ENCODE peak calls at places on chromosomes 2 and 18, in six cellular contexts. P is sigmoid colon, L is colonic mucosa, K is pancreas, X is K562, Z is esophagus squamous epithelium. N is an unnamed sample.

GRCh38 chr2:217653240-217653639 is 349.6 kb downstream of the TNS1 start:
- DNase-seq in P (peak), L (peak), K (no peak), X (no peak), Z (no peak), N (peak)

GRCh38 chr2:217958206-217958888 is 44.4 kb downstream of the TNS1 start:
- DNase-seq in P (peak), L (no peak), K (peak), X (no peak), Z (no peak), N (no peak)

GRCh38 chr18:9766076-9766481 is 58.0 kb downstream of the RAB31 start:
- DNase-seq in P (no peak), L (no peak), K (no peak), X (no peak), Z (no peak), N (no peak)

GRCh38 chr2:239588451-239589269 is 187.8 kb upstream of the HDAC4 start:
- DNase-seq in P (peak), L (no peak), K (no peak), X (no peak), Z (no peak), N (no peak)

GRCh38 chr2:238697193-238698191 is 150.4 kb upstream of the TWIST2 start:
- DNase-seq in P (no peak), L (no peak), K (no peak), X (no peak), Z (no peak), N (no peak)

GRCh38 chr2:55158111-55158814 is 73.8 kb downstream of the CLHC1 start:
- DNase-seq in P (no peak), L (no peak), K (no peak), X (no peak), Z (no peak), N (peak)

GRCh38 chr2:231662028-231662810 is 46.1 kb upstream of the PTMA start:
- DNase-seq in P (peak), L (peak), K (peak), X (peak), Z (peak), N (peak)

GRCh38 chr2:10919776-10920606 is 8.3 kb downstream of the KCNF1 start:
- DNase-seq in P (peak), L (no peak), K (no peak), X (no peak), Z (no peak), N (no peak)

GRCh38 chr2:240021488-240022104 is 3.5 kb downstream of the NDUFA10 start:
- DNase-seq in P (no peak), L (peak), K (no peak), X (peak), Z (no peak), N (peak)

GRCh38 chr18:477565-477964 is 22.9 kb downstream of the COLEC12 start:
- DNase-seq in P (no peak), L (no peak), K (no peak), X (peak), Z (no peak), N (peak)

GRCh38 chr2:50782543-50782942 is 249.4 kb downstream of the NRXN1 start:
- DNase-seq in P (no peak), L (no peak), K (no peak), X (no peak), Z (no peak), N (no peak)

GRCh38 chr18:13231151-13231550 is 12.6 kb downstream of the LDLRAD4 start:
- DNase-seq in P (no peak), L (peak), K (no peak), X (no peak), Z (no peak), N (no peak)

DNA sequence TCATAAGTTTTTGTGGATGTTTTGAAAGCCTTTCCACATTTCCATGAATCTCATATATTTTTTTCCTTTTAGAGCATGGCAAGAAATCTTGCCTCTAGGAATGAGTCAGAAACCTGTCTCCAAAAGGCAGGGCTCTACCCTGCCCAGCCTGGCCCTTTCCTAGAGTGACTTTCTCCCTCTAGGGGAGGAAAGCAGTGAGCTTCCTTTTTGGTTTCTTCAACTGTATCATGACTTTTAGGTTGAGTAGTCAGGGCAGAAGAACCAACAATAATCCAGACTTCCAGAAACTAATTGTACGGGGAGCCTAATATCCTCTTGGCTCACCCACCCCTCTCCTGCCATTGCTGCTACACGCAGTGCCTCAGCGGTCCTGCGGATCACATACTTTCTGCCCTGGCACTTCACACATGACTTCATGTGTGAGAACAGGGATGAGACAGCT is 300.3 kb downstream of the AGPS start:
- DNase-seq in P (no peak), L (no peak), K (no peak), X (no peak), Z (no peak), N (peak)
- TF ChIP-seq CTCF in P (no peak), L (no peak), K (no peak), X (peak), Z (peak), N (peak)

GRCh38 chr2:200026838-200027237 is 71.5 kb downstream of the MAIP1 start:
- DNase-seq in P (no peak), L (no peak), K (no peak), X (no peak), Z (no peak), N (no peak)

GRCh38 chr2:200025717-200026116 is 70.3 kb downstream of the MAIP1 start:
- DNase-seq in P (peak), L (no peak), K (no peak), X (no peak), Z (no peak), N (no peak)

GRCh38 chr2:200032895-200033294 is 77.5 kb downstream of the MAIP1 start:
- DNase-seq in P (no peak), L (no peak), K (no peak), X (peak), Z (no peak), N (no peak)

GRCh38 chr2:200026312-200026711 is 70.9 kb downstream of the MAIP1 start:
- DNase-seq in P (no peak), L (no peak), K (no peak), X (no peak), Z (no peak), N (no peak)

GRCh38 chr2:200028998-200029397 is 73.6 kb downstream of the MAIP1 start:
- DNase-seq in P (no peak), L (no peak), K (no peak), X (no peak), Z (no peak), N (no peak)
- TF ChIP-seq CTCF in P (no peak), L (no peak), K (no peak), X (no peak), Z (no peak), N (no peak)

GRCh38 chr18:3966985-3967856 is 487.9 kb downstream of the DLGAP1 start:
- DNase-seq in P (no peak), L (no peak), K (no peak), X (no peak), Z (no peak), N (peak)

GRCh38 chr18:3970929-3971328 is 484.2 kb downstream of the DLGAP1 start:
- DNase-seq in P (no peak), L (no peak), K (no peak), X (no peak), Z (no peak), N (no peak)

GRCh38 chr18:3973191-3973590 is 481.9 kb downstream of the DLGAP1 start:
- DNase-seq in P (no peak), L (no peak), K (no peak), X (no peak), Z (no peak), N (no peak)

DNA sequence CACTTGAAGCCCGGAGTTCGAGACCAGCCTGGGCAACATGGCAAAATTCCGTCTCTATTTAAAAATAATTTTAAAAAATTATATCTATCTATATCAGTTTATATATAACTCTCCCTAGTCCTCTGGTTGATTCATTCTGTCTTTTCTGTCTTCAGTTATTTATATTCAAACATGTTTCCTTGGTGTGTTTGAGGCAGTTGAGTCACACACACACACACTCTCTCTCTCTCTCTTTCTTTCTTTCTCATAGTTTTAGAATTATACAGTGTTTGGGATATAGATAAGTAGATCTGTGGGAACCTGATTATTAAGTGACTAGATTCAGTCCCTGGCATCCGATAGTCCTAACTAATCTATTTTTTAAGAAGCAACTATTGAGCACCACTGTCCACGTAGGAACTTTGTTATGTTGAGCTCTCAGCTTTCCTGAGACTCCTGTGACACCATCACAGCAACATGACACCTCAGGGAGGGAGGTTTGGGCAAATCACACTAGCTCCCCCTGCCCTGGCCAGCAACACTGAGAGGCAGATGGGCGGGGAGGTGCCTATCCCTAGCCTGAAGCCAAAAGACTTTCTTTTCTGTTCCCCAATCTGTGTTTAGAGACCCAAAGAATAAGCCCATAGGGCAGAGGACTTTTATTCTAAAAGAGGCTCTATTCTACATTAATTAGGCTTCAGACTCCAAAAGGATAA is 482.7 kb downstream of the DLGAP1 start:
- DNase-seq in P (no peak), L (no peak), K (no peak), X (no peak), Z (no peak), N (no peak)
- TF ChIP-seq CTCF in P (no peak), L (no peak), K (no peak), X (no peak), Z (no peak), N (no peak)

DNA sequence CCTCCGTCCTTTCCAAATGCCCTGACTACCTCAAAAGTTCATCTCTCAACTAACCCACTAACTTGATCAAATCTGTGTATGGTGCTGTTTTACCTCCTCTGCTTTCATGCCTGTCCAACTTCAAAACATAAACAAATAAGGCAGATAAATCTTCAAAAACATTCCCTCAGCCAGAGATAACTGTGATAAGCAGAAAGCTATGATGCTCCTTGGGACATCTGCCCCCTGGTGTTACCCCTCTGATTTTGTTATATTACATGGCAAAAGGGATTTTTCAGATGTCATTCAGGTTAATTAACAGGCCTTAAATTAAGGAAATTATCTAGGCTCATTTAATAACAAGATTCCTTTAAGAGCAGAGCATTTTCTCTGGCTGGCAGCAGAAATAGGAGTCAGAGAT is 810.8 kb upstream of the CHAC2 start:
- DNase-seq in P (no peak), L (no peak), K (no peak), X (no peak), Z (no peak), N (no peak)
- TF ChIP-seq CTCF in P (no peak), L (no peak), K (no peak), X (no peak), Z (no peak), N (no peak)

GRCh38 chr18:39946623-39947061 is 2008.4 kb upstream of the PIK3C3 start:
- DNase-seq in P (no peak), L (no peak), K (no peak), X (no peak), Z (no peak), N (peak)

GRCh38 chr18:39938678-39939077 is 2016.4 kb upstream of the PIK3C3 start:
- DNase-seq in P (no peak), L (no peak), K (no peak), X (no peak), Z (no peak), N (no peak)

GRCh38 chr18:39945076-39945475 is 2010.0 kb upstream of the PIK3C3 start:
- DNase-seq in P (no peak), L (no peak), K (no peak), X (no peak), Z (no peak), N (peak)

GRCh38 chr18:39939209-39939608 is 2015.8 kb upstream of the PIK3C3 start:
- DNase-seq in P (no peak), L (no peak), K (no peak), X (no peak), Z (no peak), N (no peak)

GRCh38 chr18:39942702-39943101 is 2012.3 kb upstream of the PIK3C3 start:
- DNase-seq in P (no peak), L (no peak), K (no peak), X (no peak), Z (no peak), N (no peak)
- TF ChIP-seq CTCF in P (no peak), L (no peak), K (no peak), X (no peak), Z (no peak), N (no peak)

DNA sequence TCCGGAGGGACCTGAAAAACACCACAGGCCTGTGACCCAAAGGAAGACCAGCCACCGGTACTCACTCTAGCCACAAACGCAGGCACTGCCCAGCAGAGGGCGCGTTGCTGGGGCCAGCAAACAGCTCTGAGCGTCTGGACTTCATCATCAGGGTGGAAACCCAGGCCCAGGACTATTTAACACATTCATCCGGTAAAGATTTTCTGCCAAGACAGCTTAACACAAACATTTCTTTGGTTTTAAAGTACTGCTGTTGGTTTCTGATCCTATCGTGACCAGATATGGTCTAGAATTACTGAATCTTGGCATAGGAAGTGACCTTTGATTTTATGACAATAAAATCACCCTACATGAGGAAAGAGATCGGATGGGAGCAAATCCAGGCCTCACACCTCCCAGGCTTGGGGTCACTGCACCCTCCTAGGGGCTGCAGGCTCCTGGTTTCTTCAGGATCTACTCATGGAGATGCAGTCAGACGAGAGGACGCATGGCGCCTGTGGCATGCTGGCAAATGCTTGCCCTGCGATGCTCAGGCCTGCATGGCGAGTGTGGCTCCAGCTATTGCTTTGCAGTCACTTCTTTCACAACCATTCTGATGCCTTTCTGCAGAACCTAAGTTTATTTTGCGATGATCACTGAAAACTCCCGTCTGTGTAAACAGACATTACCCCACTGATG is 130.4 kb downstream of the COL4A4 start:
- DNase-seq in P (peak), L (peak), K (peak), X (peak), Z (no peak), N (peak)
- TF ChIP-seq CTCF in P (peak), L (peak), K (peak), X (peak), Z (peak), N (peak)

DNA sequence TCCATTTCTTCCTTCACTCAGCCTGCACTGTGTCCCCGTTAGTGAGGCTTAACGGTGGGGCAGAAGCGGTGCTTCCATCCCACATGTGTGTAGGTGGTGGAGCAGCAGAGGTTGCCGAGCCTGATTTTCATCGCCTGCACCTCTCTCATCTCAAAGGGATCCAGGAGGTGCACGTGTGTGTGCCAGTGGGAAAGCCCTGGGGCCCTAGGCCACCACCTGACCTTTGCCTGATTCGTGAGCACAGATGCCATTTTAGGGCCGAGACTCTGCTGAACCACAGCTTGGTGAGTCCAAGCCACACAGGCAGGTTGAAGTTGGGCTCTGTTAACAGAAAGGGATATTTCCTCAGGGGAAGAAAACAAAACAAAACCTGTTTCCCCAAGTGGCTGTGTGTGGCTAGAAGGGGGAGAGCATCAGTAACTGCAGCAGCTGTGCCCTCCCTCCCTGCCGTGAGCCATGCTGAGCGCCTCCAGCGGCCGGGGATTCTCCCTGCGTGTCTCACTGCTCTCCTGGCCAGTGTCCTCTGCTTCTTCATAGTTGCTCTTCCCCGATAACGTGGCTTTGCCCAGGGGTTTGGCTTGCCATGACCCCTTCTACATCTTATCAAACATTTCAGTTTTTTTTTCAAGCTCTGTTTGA is 81.5 kb downstream of the MAPRE2 start:
- DNase-seq in P (no peak), L (no peak), K (no peak), X (peak), Z (no peak), N (no peak)
- TF ChIP-seq CTCF in P (no peak), L (no peak), K (no peak), X (peak), Z (no peak), N (no peak)

GRCh38 chr2:81260320-81260719 is 955.8 kb upstream of the LRRTM1 start:
- DNase-seq in P (no peak), L (no peak), K (no peak), X (no peak), Z (no peak), N (peak)

GRCh38 chr2:81263989-81264388 is 959.4 kb upstream of the LRRTM1 start:
- DNase-seq in P (no peak), L (no peak), K (no peak), X (no peak), Z (no peak), N (no peak)

DNA sequence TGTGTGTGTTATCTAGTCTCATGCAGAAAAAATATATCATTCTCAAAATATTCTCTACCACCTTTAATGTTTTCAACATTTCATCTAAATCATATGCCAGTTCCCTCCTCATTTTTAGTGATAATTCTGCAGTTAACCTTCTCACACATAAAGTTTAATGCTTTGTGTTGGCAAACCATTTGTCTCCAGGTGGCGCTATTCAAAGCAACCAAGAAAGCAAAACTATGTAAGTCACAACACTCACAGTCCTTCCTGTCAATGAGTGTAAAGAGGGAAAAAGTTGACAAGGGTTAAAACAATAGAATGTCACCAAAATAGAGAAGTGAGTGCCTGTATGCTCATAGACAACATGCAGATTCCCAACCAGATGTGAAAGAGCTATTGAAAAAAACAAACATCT is 961.6 kb upstream of the LRRTM1 start:
- DNase-seq in P (no peak), L (peak), K (no peak), X (no peak), Z (no peak), N (peak)
- TF ChIP-seq CTCF in P (no peak), L (no peak), K (no peak), X (no peak), Z (no peak), N (peak)